ENCODE peak calls at places on chromosomes 16 and 17, in nine cellular contexts. C, Q, L, M, O, J, A, F and G are unnamed samples.

GRCh38 chr17:76500745-76501017 is 542 bp downstream of the RHBDF2 start:
- DNase-seq in L (no peak), A (no peak), J (no peak), Q (no peak), M (no peak), O (no peak), F (no peak), C (no peak), G (no peak)

GRCh38 chr17:67829331-67829730 is 4.0 kb downstream of the BPTF start:
- DNase-seq in M (no peak), J (no peak), O (no peak), Q (no peak), A (no peak), L (no peak), F (no peak), C (no peak), G (no peak)

GRCh38 chr17:13825526-13826040 is 223.9 kb upstream of the HS3ST3A1 start:
- DNase-seq in M (no peak), C (no peak), Q (no peak), L (no peak), A (no peak), J (no peak), F (no peak), O (no peak), G (no peak)

GRCh38 chr17:17075037-17075755 is 32.9 kb downstream of the MPRIP start:
- DNase-seq in A (peak; percentile 41), J (peak; percentile 77), M (peak; percentile 68), Q (no peak), L (peak; percentile 79), C (peak; percentile 47), O (peak; percentile 50), F (no peak), G (no peak)

GRCh38 chr16:28210979-28211505 is 723 bp downstream of the XPO6 start:
- DNase-seq in C (peak; percentile 78), O (peak; percentile 71), M (peak; percentile 68), A (peak; percentile 89), J (peak; percentile 42), Q (peak; percentile 76), F (peak; percentile 68), L (peak; percentile 61), G (no peak)

GRCh38 chr17:50028207-50029120 is 27.4 kb upstream of the ITGA3 start:
- DNase-seq in O (no peak), A (no peak), L (peak; percentile 62), C (peak; percentile 63), M (no peak), Q (peak; percentile 95), J (no peak), F (no peak), G (no peak)

GRCh38 chr16:19130385-19130784 is 16.6 kb downstream of the ITPRIPL2 start:
- DNase-seq in O (no peak), C (no peak), Q (no peak), M (no peak), L (no peak), A (no peak), J (no peak), F (no peak), G (no peak)

GRCh38 chr16:621526-622105 is 9.2 kb upstream of the WFIKKN1 start:
- DNase-seq in J (peak; percentile 45), L (no peak), M (no peak), A (no peak), C (no peak), O (no peak), Q (no peak), F (no peak), G (no peak)

GRCh38 chr17:80786470-80786869 is 205.2 kb upstream of the CHMP6 start:
- DNase-seq in C (peak; percentile 7), F (no peak), J (no peak), A (no peak), O (no peak), Q (no peak), M (no peak), L (no peak), G (no peak)

GRCh38 chr16:50037791-50038190 is 12.8 kb downstream of the CNEP1R1 start:
- DNase-seq in J (no peak), L (peak; percentile 65), Q (no peak), M (no peak), O (no peak), F (no peak), C (no peak), A (no peak), G (no peak)

GRCh38 chr16:28100810-28101532 is 37.5 kb upstream of the GSG1L start:
- DNase-seq in A (no peak), M (no peak), L (no peak), Q (no peak), F (no peak), O (no peak), C (peak; percentile 16), J (no peak), G (no peak)

GRCh38 chr17:18850679-18851078 is 7.3 kb upstream of the PRPSAP2 start:
- DNase-seq in L (no peak), M (no peak), J (no peak), Q (no peak), F (no peak), C (no peak), O (no peak), A (no peak), G (no peak)

GRCh38 chr17:70254735-70255460 is 85.6 kb downstream of the KCNJ2 start:
- DNase-seq in O (no peak), M (no peak), J (no peak), C (no peak), Q (no peak), L (no peak), F (no peak), A (no peak), G (no peak)

DNA sequence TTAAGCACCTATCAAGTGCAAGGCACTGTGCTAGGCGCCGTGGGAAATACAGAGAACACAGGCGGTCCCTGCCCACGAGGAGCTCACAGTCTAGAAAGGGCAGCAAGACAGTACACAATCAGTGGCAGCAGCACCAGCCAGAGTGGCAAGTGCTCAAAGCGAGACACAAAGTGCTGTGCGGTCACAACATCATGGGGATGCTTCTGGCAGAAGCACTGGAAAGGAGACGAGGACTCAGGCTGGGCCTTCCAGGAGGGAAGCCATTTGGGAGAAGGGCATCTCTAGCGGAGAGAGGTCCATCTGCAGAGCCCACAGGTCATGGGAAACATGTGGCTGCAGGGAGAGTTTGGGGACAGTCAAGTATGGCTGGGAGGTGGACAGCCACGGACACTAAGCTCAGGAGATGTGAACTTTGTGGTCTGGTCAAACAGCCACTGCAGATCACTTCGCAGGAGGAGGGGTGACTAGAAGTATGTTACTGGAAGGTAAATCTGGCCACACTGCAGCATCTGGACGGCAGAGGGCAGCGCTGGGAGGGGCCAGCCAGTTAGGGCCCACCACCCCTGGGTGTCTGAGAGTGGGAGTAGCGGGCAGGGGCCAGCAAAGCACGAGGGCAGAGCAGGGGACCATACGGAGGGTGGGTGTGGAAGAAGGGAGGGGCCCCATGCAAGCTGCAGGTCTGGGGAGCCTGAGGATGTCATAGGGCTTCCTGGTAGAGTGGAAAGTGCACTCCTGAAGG is 71.1 kb downstream of the N4BP1 start:
- DNase-seq in L (no peak), J (no peak), O (no peak), M (no peak), A (no peak), F (no peak), C (peak; percentile 45), Q (no peak), G (no peak)
- TF ChIP-seq CTCF in L (peak; percentile 46), J (no peak), O (no peak), M (peak; percentile 33), A (no peak), F (no peak), C (no peak), Q (no peak), G (peak; percentile 48)

DNA sequence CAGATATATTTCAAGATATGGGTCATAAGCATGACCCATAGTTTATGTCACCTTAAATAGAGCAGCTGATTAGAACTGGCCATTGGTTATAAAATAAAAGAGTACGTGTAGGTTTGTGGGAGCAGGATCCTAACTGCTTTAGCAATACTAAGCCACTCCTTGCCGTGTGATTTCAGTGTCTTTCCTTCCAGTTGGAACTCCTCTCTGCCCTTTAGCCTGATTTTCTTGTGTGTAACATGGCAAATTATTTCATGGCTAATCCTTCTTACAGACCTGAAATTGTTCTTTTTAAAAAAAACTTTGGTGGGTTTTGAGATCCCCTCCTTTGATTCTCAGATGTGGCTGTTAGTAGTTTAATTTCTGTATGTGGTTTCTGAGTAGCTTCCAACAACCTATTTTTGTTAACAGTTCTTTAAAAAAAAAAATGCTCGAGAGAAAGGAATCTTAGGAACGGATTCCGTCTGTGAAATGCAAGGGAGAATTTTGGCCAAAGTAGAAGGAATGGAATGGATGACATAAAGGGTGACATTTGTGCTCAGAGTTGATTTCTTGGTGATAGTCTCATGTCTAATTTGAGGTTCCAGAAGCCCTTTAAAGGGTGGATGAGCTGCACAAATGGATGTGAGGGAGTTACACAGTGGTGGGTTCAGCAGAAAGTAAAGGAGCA is 40.0 kb downstream of the DHRS7B start:
- DNase-seq in Q (no peak), O (no peak), C (no peak), M (no peak), J (no peak), A (no peak), F (no peak), L (peak; percentile 39), G (peak; percentile 9)
- H3K4me3 ChIP-seq in Q (no peak overlapping the region), O (peak overlapping the region; percentile 29), C (no peak overlapping the region), M (peak overlapping the region; percentile 41), J (no peak overlapping the region), A (no peak overlapping the region), F (no peak overlapping the region), L (no peak overlapping the region), G (no peak overlapping the region)

GRCh38 chr17:71760062-71760720 is 360.6 kb upstream of the SOX9 start:
- DNase-seq in C (no peak), M (no peak), O (no peak), A (no peak), Q (no peak), L (no peak), J (no peak), F (no peak), G (peak; percentile 54)
- TF ChIP-seq CTCF in C (no peak), M (no peak), O (no peak), A (no peak), Q (peak; percentile 17), L (no peak), J (no peak), F (no peak), G (peak; percentile 31)

GRCh38 chr16:84505249-84506156 is 1.0 kb upstream of the MEAK7 start:
- DNase-seq in F (no peak), M (no peak), C (peak; percentile 43), L (no peak), A (no peak), O (no peak), J (no peak), Q (no peak), G (no peak)
- H3K4me3 ChIP-seq in F (peak overlapping the region; percentile 77), M (peak overlapping the region; percentile 87), C (peak overlapping the region; percentile 87), L (peak overlapping the region; percentile 94), A (peak overlapping the region; percentile 74), O (peak overlapping the region; percentile 69), J (peak overlapping the region; percentile 89), Q (peak overlapping the region; percentile 92), G (peak overlapping the region; percentile 55)